ENCODE peak calls at places on chromosome 19, in seven cellular contexts. One of them, this sample, is unnamed.

GRCh38 chr19:4575978-4576933 is 16.8 kb upstream of the SEMA6B start:
- DNase-seq in lower lobe of right lung: no peak
- DNase-seq in GM10248: peak; percentile 75
- DNase-seq in cardiac muscle cell: peak; percentile 81
- DNase-seq in left lung: peak; percentile 63
- DNase-seq in epithelial cell of esophagus: peak; percentile 44
- DNase-seq in HCT116: no peak
- DNase-seq in this sample: no peak

GRCh38 chr19:38869160-38869835 is 8.8 kb downstream of the RINL start:
- DNase-seq in epithelial cell of esophagus: no peak
- DNase-seq in lower lobe of right lung: no peak
- DNase-seq in HCT116: no peak
- DNase-seq in GM10248: no peak
- DNase-seq in left lung: no peak
- DNase-seq in cardiac muscle cell: no peak
- DNase-seq in this sample: no peak

GRCh38 chr19:4354897-4355296 is 11.5 kb downstream of the MPND start:
- DNase-seq in cardiac muscle cell: no peak
- DNase-seq in left lung: no peak
- DNase-seq in epithelial cell of esophagus: no peak
- DNase-seq in GM10248: no peak
- DNase-seq in lower lobe of right lung: no peak
- DNase-seq in HCT116: no peak
- DNase-seq in this sample: no peak

GRCh38 chr19:7857727-7858701 is 16.2 kb downstream of the PRR36 start:
- DNase-seq in lower lobe of right lung: no peak
- DNase-seq in epithelial cell of esophagus: no peak
- DNase-seq in cardiac muscle cell: no peak
- DNase-seq in GM10248: no peak
- DNase-seq in left lung: no peak
- DNase-seq in HCT116: no peak
- DNase-seq in this sample: no peak

GRCh38 chr19:14515501-14516047 is 2.6 kb downstream of the DNAJB1 start:
- DNase-seq in left lung: no peak
- DNase-seq in HCT116: no peak
- DNase-seq in lower lobe of right lung: no peak
- DNase-seq in GM10248: no peak
- DNase-seq in epithelial cell of esophagus: no peak
- DNase-seq in cardiac muscle cell: no peak
- DNase-seq in this sample: no peak

GRCh38 chr19:46634045-46634655 is 1.9 kb downstream of the GNG8 start:
- DNase-seq in left lung: peak; percentile 88
- DNase-seq in cardiac muscle cell: peak; percentile 85
- DNase-seq in HCT116: peak; percentile 87
- DNase-seq in epithelial cell of esophagus: peak; percentile 97
- DNase-seq in lower lobe of right lung: peak; percentile 88
- DNase-seq in GM10248: peak; percentile 95
- DNase-seq in this sample: peak; percentile 52

GRCh38 chr19:11555246-11555645 is 3.8 kb downstream of the ELOF1 start:
- DNase-seq in left lung: no peak
- DNase-seq in cardiac muscle cell: no peak
- DNase-seq in epithelial cell of esophagus: no peak
- DNase-seq in lower lobe of right lung: no peak
- DNase-seq in HCT116: no peak
- DNase-seq in GM10248: no peak
- DNase-seq in this sample: no peak

GRCh38 chr19:41415154-41415571 is 12.0 kb downstream of the B3GNT8 start:
- DNase-seq in GM10248: no peak
- DNase-seq in epithelial cell of esophagus: no peak
- DNase-seq in HCT116: no peak
- DNase-seq in lower lobe of right lung: no peak
- DNase-seq in left lung: peak; percentile 79
- DNase-seq in cardiac muscle cell: no peak
- DNase-seq in this sample: no peak

GRCh38 chr19:42122691-42123607 is 9.3 kb downstream of the POU2F2 start:
- DNase-seq in lower lobe of right lung: no peak
- DNase-seq in left lung: no peak
- DNase-seq in cardiac muscle cell: no peak
- DNase-seq in HCT116: no peak
- DNase-seq in epithelial cell of esophagus: no peak
- DNase-seq in GM10248: peak; percentile 72
- DNase-seq in this sample: no peak

GRCh38 chr19:40305403-40305802 is 20.3 kb upstream of the AKT2 start:
- DNase-seq in epithelial cell of esophagus: peak; percentile 91
- DNase-seq in cardiac muscle cell: peak; percentile 95
- DNase-seq in left lung: peak; percentile 79
- DNase-seq in HCT116: peak; percentile 77
- DNase-seq in lower lobe of right lung: peak; percentile 62
- DNase-seq in GM10248: peak; percentile 87
- DNase-seq in this sample: peak; percentile 58

GRCh38 chr19:34180273-34180672 is 8.0 kb downstream of the LSM14A start:
- DNase-seq in HCT116: no peak
- DNase-seq in epithelial cell of esophagus: no peak
- DNase-seq in lower lobe of right lung: no peak
- DNase-seq in left lung: no peak
- DNase-seq in cardiac muscle cell: no peak
- DNase-seq in GM10248: no peak
- DNase-seq in this sample: no peak

GRCh38 chr19:4971424-4971793 is 2.5 kb downstream of the KDM4B start:
- DNase-seq in cardiac muscle cell: peak; percentile 15
- DNase-seq in HCT116: no peak
- DNase-seq in lower lobe of right lung: no peak
- DNase-seq in GM10248: peak; percentile 62
- DNase-seq in left lung: no peak
- DNase-seq in epithelial cell of esophagus: peak; percentile 44
- DNase-seq in this sample: no peak

GRCh38 chr19:53818756-53819155 is 5.4 kb downstream of the NLRP12 start:
- DNase-seq in GM10248: no peak
- DNase-seq in cardiac muscle cell: no peak
- DNase-seq in left lung: no peak
- DNase-seq in lower lobe of right lung: no peak
- DNase-seq in HCT116: no peak
- DNase-seq in epithelial cell of esophagus: no peak
- DNase-seq in this sample: no peak

GRCh38 chr19:19529783-19530422 is 1.2 kb downstream of the YJEFN3 start:
- DNase-seq in GM10248: no peak
- DNase-seq in left lung: no peak
- DNase-seq in cardiac muscle cell: no peak
- DNase-seq in HCT116: no peak
- DNase-seq in epithelial cell of esophagus: no peak
- DNase-seq in lower lobe of right lung: no peak
- DNase-seq in this sample: no peak

GRCh38 chr19:12098040-12098439 is 33.5 kb downstream of the ZNF844 start:
- DNase-seq in epithelial cell of esophagus: peak; percentile 59
- DNase-seq in cardiac muscle cell: no peak
- DNase-seq in GM10248: no peak
- DNase-seq in lower lobe of right lung: no peak
- DNase-seq in HCT116: no peak
- DNase-seq in left lung: no peak
- DNase-seq in this sample: no peak

GRCh38 chr19:12330340-12330739 is 3.1 kb downstream of the ZNF563 start:
- DNase-seq in epithelial cell of esophagus: no peak
- DNase-seq in lower lobe of right lung: no peak
- DNase-seq in GM10248: no peak
- DNase-seq in cardiac muscle cell: no peak
- DNase-seq in HCT116: no peak
- DNase-seq in left lung: no peak
- DNase-seq in this sample: no peak

GRCh38 chr19:16025108-16026101 is 50.9 kb upstream of the TPM4 start:
- DNase-seq in HCT116: peak; percentile 56
- DNase-seq in lower lobe of right lung: no peak
- DNase-seq in GM10248: no peak
- DNase-seq in cardiac muscle cell: peak; percentile 59
- DNase-seq in left lung: no peak
- DNase-seq in epithelial cell of esophagus: peak; percentile 13
- DNase-seq in this sample: peak; percentile 31
- TF ChIP-seq CTCF in HCT116: peak; percentile 63
- TF ChIP-seq CTCF in lower lobe of right lung: peak; percentile 26
- TF ChIP-seq CTCF in GM10248: no peak
- TF ChIP-seq CTCF in cardiac muscle cell: peak; percentile 61
- TF ChIP-seq CTCF in left lung: peak; percentile 26
- TF ChIP-seq CTCF in epithelial cell of esophagus: peak; percentile 37
- TF ChIP-seq CTCF in this sample: peak; percentile 54

DNA sequence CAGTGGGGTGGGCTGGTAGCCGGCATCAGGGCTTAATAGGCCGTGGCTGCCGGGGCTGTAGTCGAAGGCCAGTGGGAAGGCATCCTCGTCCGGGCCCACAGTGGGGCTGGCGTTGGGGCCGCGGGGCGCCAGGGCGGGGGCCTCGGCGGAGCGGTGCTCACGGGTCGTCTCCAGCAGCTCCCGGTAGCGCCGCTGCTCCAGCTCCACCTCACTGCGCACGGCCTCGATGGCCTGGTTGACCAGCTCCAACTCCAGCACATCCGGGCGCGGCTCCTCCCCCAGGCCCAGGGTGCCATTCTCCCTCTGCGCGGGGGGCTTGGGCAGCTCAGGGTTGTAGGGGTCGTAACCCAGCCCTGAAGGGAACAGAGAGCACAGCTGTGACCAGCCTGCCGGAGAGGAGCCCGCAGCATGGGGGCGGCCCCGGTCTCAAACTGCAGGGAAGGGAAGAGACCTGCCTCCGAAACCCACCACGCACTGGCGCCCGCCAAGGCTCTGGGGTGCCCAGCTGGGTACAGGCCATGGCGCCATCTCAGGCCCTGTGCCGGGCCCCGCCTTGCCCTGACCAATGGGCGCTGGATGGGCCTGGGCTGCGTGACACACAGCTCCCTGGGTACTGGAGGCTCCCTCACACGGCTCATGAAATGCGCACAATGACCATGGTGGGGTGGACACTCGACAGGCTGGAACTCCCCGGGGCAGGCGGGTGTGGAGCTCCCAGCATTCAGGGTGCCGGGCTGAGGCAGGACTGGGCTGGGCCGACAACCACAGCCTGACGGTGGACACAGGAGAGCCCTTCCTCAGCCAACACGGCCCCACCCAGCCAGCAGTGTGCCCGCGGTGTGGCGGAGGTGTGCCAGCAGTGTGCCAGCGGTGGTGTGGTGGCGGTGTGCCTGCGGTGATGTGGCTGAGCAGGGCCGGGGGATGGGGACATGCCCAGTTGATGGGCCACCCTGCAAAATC is 16.5 kb upstream of the ATP8B3 start:
- DNase-seq in epithelial cell of esophagus: no peak
- DNase-seq in cardiac muscle cell: no peak
- DNase-seq in HCT116: no peak
- DNase-seq in left lung: no peak
- DNase-seq in GM10248: no peak
- DNase-seq in lower lobe of right lung: no peak
- DNase-seq in this sample: no peak
- TF ChIP-seq CTCF in epithelial cell of esophagus: no peak
- TF ChIP-seq CTCF in cardiac muscle cell: no peak
- TF ChIP-seq CTCF in HCT116: no peak
- TF ChIP-seq CTCF in left lung: no peak
- TF ChIP-seq CTCF in GM10248: no peak
- TF ChIP-seq CTCF in lower lobe of right lung: no peak
- TF ChIP-seq CTCF in this sample: no peak

GRCh38 chr19:55675661-55676354 is 782 bp downstream of the EPN1 start:
- DNase-seq in epithelial cell of esophagus: no peak
- DNase-seq in cardiac muscle cell: no peak
- DNase-seq in lower lobe of right lung: no peak
- DNase-seq in left lung: no peak
- DNase-seq in GM10248: no peak
- DNase-seq in HCT116: no peak
- DNase-seq in this sample: no peak

GRCh38 chr19:55674841-55675660 is at the start of gene EPN1:
- DNase-seq in lower lobe of right lung: peak; percentile 98
- DNase-seq in left lung: peak; percentile 98
- DNase-seq in GM10248: peak; percentile 99
- DNase-seq in cardiac muscle cell: peak; percentile 98
- DNase-seq in HCT116: peak; percentile 90
- DNase-seq in epithelial cell of esophagus: peak; percentile 98
- DNase-seq in this sample: peak; percentile 86

GRCh38 chr19:55673889-55674288 is 1.1 kb upstream of the EPN1 start:
- DNase-seq in cardiac muscle cell: no peak
- DNase-seq in left lung: no peak
- DNase-seq in GM10248: no peak
- DNase-seq in HCT116: no peak
- DNase-seq in epithelial cell of esophagus: no peak
- DNase-seq in lower lobe of right lung: no peak
- DNase-seq in this sample: no peak

GRCh38 chr19:55673465-55673864 is 1.6 kb upstream of the EPN1 start:
- DNase-seq in epithelial cell of esophagus: no peak
- DNase-seq in lower lobe of right lung: no peak
- DNase-seq in HCT116: no peak
- DNase-seq in left lung: no peak
- DNase-seq in GM10248: no peak
- DNase-seq in cardiac muscle cell: no peak
- DNase-seq in this sample: no peak

DNA sequence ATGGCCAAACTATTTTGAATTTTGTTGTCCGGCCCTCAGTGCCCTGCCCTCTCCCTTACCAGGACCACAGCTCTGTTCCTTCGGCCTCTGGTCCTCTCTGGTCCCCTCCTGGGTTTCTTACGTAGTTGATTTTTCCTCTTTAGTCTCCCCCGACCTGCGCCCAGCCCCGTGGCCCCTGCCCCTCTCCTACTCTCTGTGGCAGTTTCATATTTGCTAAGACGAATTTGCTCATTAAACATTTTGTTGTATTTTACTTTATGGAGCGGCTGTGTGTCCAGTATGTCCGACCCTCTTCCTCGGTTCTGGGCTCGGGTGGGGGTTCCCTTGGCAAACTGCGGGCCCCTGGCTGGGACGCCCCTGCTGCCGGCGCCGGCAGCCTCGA is 576 bp upstream of the EPN1 start:
- DNase-seq in cardiac muscle cell: no peak
- DNase-seq in HCT116: no peak
- DNase-seq in epithelial cell of esophagus: no peak
- DNase-seq in GM10248: no peak
- DNase-seq in lower lobe of right lung: no peak
- DNase-seq in left lung: no peak
- DNase-seq in this sample: no peak
- TF ChIP-seq CTCF in cardiac muscle cell: no peak
- TF ChIP-seq CTCF in HCT116: no peak
- TF ChIP-seq CTCF in epithelial cell of esophagus: no peak
- TF ChIP-seq CTCF in GM10248: no peak
- TF ChIP-seq CTCF in lower lobe of right lung: no peak
- TF ChIP-seq CTCF in left lung: no peak
- TF ChIP-seq CTCF in this sample: no peak

DNA sequence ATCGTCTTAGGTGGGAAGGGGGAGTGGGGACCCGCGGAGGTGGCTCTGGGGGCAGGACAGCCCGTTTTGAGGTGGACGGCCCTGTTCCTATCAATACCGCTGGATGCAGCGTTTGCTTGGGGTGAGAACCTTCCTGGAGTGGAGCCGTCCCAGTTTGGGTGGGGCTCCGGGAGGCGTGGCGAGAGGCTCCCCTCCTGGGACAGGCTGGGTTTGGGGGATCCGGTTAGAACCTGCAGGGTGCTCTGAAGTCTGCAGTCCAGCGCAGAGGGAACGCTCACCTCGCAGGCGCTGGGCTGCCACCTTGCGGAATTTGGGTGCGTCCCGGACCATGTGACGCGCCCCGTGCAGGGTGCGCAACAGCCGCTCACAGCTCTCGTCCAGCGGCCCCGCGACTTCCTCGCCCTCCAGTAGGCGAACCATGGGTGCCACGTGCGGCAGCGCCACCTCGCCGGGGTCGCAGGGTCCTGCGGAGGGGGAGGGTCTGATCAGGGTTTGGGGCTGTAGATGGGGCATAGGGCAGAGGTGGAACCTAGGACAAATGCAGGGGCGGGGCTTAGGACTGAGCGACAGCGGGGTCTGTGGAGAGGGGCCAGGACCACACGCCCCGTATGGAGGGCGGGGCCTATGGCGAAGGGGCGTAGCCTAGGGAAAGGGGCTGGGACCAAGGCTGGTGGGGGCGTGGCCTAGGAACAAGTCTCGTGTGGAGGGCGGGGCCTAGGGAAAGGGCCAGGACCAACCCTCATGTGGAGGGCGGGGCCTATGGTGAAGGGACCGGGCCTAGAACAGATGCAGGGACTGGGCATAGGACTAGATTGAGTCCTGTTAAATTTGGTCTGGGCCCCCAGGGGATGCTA is 13.8 kb downstream of the SH2D3A start:
- DNase-seq in cardiac muscle cell: peak; percentile 74
- DNase-seq in lower lobe of right lung: peak; percentile 91
- DNase-seq in HCT116: peak; percentile 91
- DNase-seq in GM10248: peak; percentile 91
- DNase-seq in epithelial cell of esophagus: peak; percentile 82
- DNase-seq in left lung: peak; percentile 85
- DNase-seq in this sample: no peak
- TF ChIP-seq CTCF in cardiac muscle cell: peak; percentile 38
- TF ChIP-seq CTCF in lower lobe of right lung: peak; percentile 52
- TF ChIP-seq CTCF in HCT116: peak; percentile 43
- TF ChIP-seq CTCF in GM10248: peak; percentile 66
- TF ChIP-seq CTCF in epithelial cell of esophagus: peak; percentile 7
- TF ChIP-seq CTCF in left lung: peak; percentile 45
- TF ChIP-seq CTCF in this sample: peak; percentile 28

This sample was measured in HFF-Myc.